ENCODE peak calls at places on chromosomes 13 and 19, in eight cellular contexts. X is GM06990, G is NCI-H2081, A is activated B cell treated with CpG ODN at 0.5 μM for 24 hours, E is NCI-H69, I is T-helper 1 cell, B is DND-41, K is AG04449. H is an unnamed sample.

GRCh38 chr19:7494416-7495098 is 5.7 kb upstream of the PEX11G start:
- DNase-seq in K (no peak), E (no peak), G (no peak), A (no peak), B (no peak), I (no peak), X (no peak), H (no peak)

GRCh38 chr19:16542045-16542893 is at the start of gene CHERP:
- DNase-seq in E (peak), B (peak), K (peak), A (peak), X (peak), I (peak), G (peak), H (peak)

GRCh38 chr13:51523082-51523518 is 61.2 kb upstream of the WDFY2 start:
- DNase-seq in B (peak), A (no peak), K (no peak), E (no peak), X (no peak), G (no peak), I (no peak), H (peak)

GRCh38 chr13:48739346-48740037 is 85.8 kb downstream of the CYSLTR2 start:
- DNase-seq in A (no peak), E (no peak), I (no peak), B (no peak), X (no peak), K (no peak), G (no peak), H (no peak)

GRCh38 chr19:17089238-17089637 is 13.7 kb downstream of the MYO9B start:
- DNase-seq in I (no peak), G (no peak), B (no peak), X (no peak), K (no peak), A (no peak), E (no peak), H (no peak)

GRCh38 chr13:99044764-99045163 is 66.9 kb upstream of the DOCK9 start:
- DNase-seq in E (no peak), G (no peak), I (no peak), X (no peak), A (no peak), K (no peak), B (no peak), H (peak)

GRCh38 chr19:13096968-13097330 is 5.7 kb downstream of the LYL1 start:
- DNase-seq in G (no peak), K (no peak), E (no peak), X (no peak), A (no peak), B (no peak), I (no peak), H (no peak)

GRCh38 chr19:48135411-48135810 is 24.8 kb upstream of the PLA2G4C start:
- DNase-seq in B (peak), K (no peak), G (no peak), X (no peak), I (no peak), E (peak), A (no peak), H (no peak)

GRCh38 chr19:19451429-19452240 is 46.2 kb downstream of the GATAD2A start:
- DNase-seq in E (no peak), G (no peak), K (no peak), A (no peak), B (no peak), I (no peak), X (peak), H (no peak)

GRCh38 chr19:7377196-7377595 is 28.5 kb downstream of the ARHGEF18 start:
- DNase-seq in X (no peak), B (no peak), I (no peak), A (no peak), K (no peak), E (no peak), G (no peak), H (no peak)

GRCh38 chr13:39016789-39017188 is 21.1 kb downstream of the PROSER1 start:
- DNase-seq in E (peak), A (no peak), I (no peak), X (no peak), K (no peak), B (peak), G (peak), H (no peak)

GRCh38 chr13:80337011-80337688 is 3.8 kb downstream of the SPRY2 start:
- DNase-seq in X (no peak), I (no peak), E (no peak), G (no peak), B (no peak), K (no peak), A (no peak), H (no peak)

GRCh38 chr19:31085125-31085524 is 264.1 kb downstream of the TSHZ3 start:
- DNase-seq in E (no peak), K (no peak), G (no peak), B (no peak), X (no peak), A (no peak), I (no peak), H (no peak)

GRCh38 chr19:1819976-1820255 is 7.8 kb upstream of the ATP8B3 start:
- DNase-seq in A (no peak), I (no peak), E (no peak), B (no peak), G (no peak), K (no peak), X (peak), H (no peak)

GRCh38 chr13:90594694-90595093 is 752.8 kb upstream of the MIR17HG start:
- DNase-seq in G (no peak), A (no peak), I (no peak), E (peak), X (no peak), K (no peak), B (no peak), H (no peak)

GRCh38 chr13:42022796-42023493 is 25.5 kb upstream of the DGKH start:
- DNase-seq in E (no peak), A (no peak), B (no peak), X (no peak), K (no peak), I (no peak), G (no peak), H (no peak)